ENCODE peak calls at places on chromosomes 7 and 10, in five cellular contexts. O is esophagus muscularis mucosa, T is tibial artery, H is HL-60, F is ovary. Q is an unnamed sample.

GRCh38 chr10:69653561-69653960 is 23.5 kb downstream of the FAM241B start:
- DNase-seq in O (no peak), T (no peak), H (no peak), F (no peak), Q (no peak)

GRCh38 chr7:142645777-142646176 is 103.5 kb upstream of the PRSS1 start:
- DNase-seq in O (no peak), T (no peak), H (no peak), F (no peak), Q (no peak)

GRCh38 chr7:20329389-20330175 is 1.1 kb upstream of the ITGB8 start:
- DNase-seq in O (peak; percentile 93), T (peak; percentile 64), H (peak; percentile 6), F (peak; percentile 66), Q (peak; percentile 83)

GRCh38 chr10:28734940-28735759 is 57.8 kb downstream of the BAMBI start:
- DNase-seq in O (no peak), T (no peak), H (no peak), F (no peak), Q (peak; percentile 41)

GRCh38 chr10:99203310-99203709 is 32.3 kb downstream of the HPSE2 start:
- DNase-seq in O (no peak), T (no peak), H (no peak), F (no peak), Q (no peak)

GRCh38 chr10:74190494-74190893 is 39.5 kb downstream of the ADK start:
- DNase-seq in O (no peak), T (no peak), H (no peak), F (no peak), Q (no peak)

GRCh38 chr10:9166770-9167169 is 1112.3 kb downstream of the GATA3 start:
- DNase-seq in O (no peak), T (no peak), H (no peak), F (no peak), Q (no peak)

GRCh38 chr7:93890041-93890463 is 501 bp downstream of the TFPI2 start:
- DNase-seq in O (no peak), T (peak; percentile 23), H (no peak), F (peak; percentile 73), Q (peak; percentile 23)

GRCh38 chr7:154795437-154795836 is 207.5 kb downstream of the PAXIP1 start:
- DNase-seq in O (no peak), T (no peak), H (no peak), F (no peak), Q (no peak)

GRCh38 chr10:5544216-5544805 is 19.6 kb downstream of the CALML3 start:
- DNase-seq in O (no peak), T (peak; percentile 11), H (no peak), F (peak; percentile 2), Q (no peak)
- H3K27ac ChIP-seq in O (no peak overlapping the region), T (peak overlapping the region; percentile 90), H (no peak overlapping the region), F (no peak overlapping the region), Q (no peak overlapping the region)

GRCh38 chr10:6361869-6362268 is 159.1 kb downstream of the PFKFB3 start:
- DNase-seq in O (no peak), T (no peak), H (no peak), F (no peak), Q (no peak)

GRCh38 chr10:6362879-6363278 is 160.1 kb downstream of the PFKFB3 start:
- DNase-seq in O (no peak), T (no peak), H (no peak), F (no peak), Q (no peak)

GRCh38 chr10:6364283-6364682 is 161.6 kb downstream of the PFKFB3 start:
- DNase-seq in O (peak; percentile 7), T (no peak), H (no peak), F (no peak), Q (no peak)

GRCh38 chr10:6364893-6365292 is 162.2 kb downstream of the PFKFB3 start:
- DNase-seq in O (no peak), T (no peak), H (no peak), F (no peak), Q (no peak)

DNA sequence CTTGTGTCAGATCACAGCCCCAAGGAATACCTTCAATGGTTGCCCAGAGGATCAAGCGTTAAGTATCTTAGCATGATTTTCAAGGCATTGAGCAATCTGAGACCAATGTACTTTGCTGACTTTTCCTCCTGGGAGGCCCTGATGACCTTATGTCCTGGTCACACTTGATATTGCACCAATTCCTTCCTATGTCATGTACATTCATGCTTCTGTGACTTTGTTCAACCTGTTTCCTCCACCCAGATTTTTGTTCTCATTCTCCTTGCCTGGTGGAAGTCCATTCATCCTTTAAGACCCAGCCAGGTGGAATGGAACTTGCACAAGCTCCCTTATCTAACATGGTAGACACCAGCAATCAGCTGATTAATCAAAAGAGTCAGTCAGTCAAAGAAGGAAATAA is 160.8 kb downstream of the PFKFB3 start:
- DNase-seq in O (peak; percentile 26), T (no peak), H (no peak), F (no peak), Q (no peak)
- TF ChIP-seq CTCF in O (no peak), T (no peak), H (no peak), F (no peak), Q (no peak)

GRCh38 chr10:96835826-96836365 is 3.8 kb downstream of the LCOR start:
- DNase-seq in O (no peak), T (no peak), H (peak; percentile 39), F (no peak), Q (no peak)
- H3K27ac ChIP-seq in O (peak overlapping the region; percentile 14), T (no peak overlapping the region), H (no peak overlapping the region), F (no peak overlapping the region), Q (no peak overlapping the region)

GRCh38 chr10:102384606-102385429 is 10.7 kb upstream of the NFKB2 start:
- DNase-seq in O (no peak), T (peak; percentile 61), H (peak; percentile 51), F (no peak), Q (peak; percentile 25)

GRCh38 chr10:102382871-102383270 is 12.6 kb upstream of the NFKB2 start:
- DNase-seq in O (no peak), T (no peak), H (no peak), F (no peak), Q (no peak)

GRCh38 chr10:102381983-102382382 is 13.5 kb upstream of the NFKB2 start:
- DNase-seq in O (no peak), T (no peak), H (no peak), F (no peak), Q (no peak)

GRCh38 chr10:102379383-102379782 is 16.1 kb upstream of the NFKB2 start:
- DNase-seq in O (no peak), T (no peak), H (no peak), F (no peak), Q (no peak)

GRCh38 chr10:102384053-102384452 is 11.5 kb upstream of the NFKB2 start:
- DNase-seq in O (no peak), T (no peak), H (no peak), F (no peak), Q (no peak)
- TF ChIP-seq CTCF in O (no peak), T (no peak), H (no peak), F (no peak), Q (peak; percentile 12)

DNA sequence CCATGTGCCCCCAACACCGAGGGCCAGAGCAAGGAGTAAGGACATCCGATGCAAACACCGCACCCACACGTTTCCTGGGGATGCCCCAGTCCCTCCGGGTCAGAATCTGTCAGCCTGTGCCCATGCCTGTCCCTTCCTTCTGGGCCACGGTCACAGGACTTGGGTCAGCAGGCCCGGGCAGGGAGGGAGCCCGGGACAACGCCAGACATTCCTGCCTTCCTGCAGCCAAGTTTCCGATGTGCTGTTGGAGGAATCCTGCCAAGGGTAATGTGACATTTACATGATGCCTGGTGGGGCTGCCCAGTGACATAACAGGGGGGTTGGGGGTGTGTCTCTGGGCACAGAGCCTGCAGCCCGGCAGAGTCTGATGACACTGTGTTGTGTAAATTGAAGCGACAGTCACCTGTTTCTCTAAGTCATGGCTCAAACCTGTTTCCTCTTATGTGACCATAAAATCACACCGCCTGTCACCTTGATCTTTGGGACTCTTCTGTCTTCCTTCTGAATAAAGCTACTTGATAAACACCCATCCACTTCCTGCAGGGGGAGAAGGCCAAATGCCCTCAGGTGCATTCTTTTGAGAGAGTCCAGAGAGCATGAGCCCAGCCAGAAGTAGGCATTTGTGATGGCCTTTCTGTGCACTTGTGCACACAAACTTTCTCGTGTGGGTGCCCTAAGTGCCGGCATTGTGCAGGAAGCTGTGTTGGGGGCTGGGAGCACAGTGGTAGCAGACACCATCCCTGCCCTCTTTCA is 175.3 kb upstream of the RHEB start:
- DNase-seq in O (no peak), T (peak; percentile 70), H (no peak), F (peak; percentile 31), Q (peak; percentile 84)
- H3K27ac ChIP-seq in O (peak overlapping the region; percentile 40), T (peak overlapping the region; percentile 39), H (no peak overlapping the region), F (no peak overlapping the region), Q (no peak overlapping the region)

GRCh38 chr10:112314822-112315474 is 31.7 kb downstream of the TECTB start:
- DNase-seq in O (no peak), T (peak; percentile 74), H (peak; percentile 25), F (peak; percentile 81), Q (peak; percentile 93)
- TF ChIP-seq CTCF in O (peak; percentile 76), T (peak; percentile 84), H (peak; percentile 91), F (peak; percentile 30), Q (peak; percentile 82)

GRCh38 chr7:139109188-139109982 is at the start of gene ZC3HAV1:
- DNase-seq in O (peak; percentile 97), T (peak; percentile 87), H (peak; percentile 88), F (peak; percentile 87), Q (peak; percentile 93)
- H3K27ac ChIP-seq in O (peak within 1 kb of the TSS; percentile 93), T (peak within 1 kb of the TSS; percentile 94), H (peak within 1 kb of the TSS; percentile 97), F (peak within 1 kb of the TSS; percentile 93), Q (peak within 1 kb of the TSS; percentile 99)

DNA sequence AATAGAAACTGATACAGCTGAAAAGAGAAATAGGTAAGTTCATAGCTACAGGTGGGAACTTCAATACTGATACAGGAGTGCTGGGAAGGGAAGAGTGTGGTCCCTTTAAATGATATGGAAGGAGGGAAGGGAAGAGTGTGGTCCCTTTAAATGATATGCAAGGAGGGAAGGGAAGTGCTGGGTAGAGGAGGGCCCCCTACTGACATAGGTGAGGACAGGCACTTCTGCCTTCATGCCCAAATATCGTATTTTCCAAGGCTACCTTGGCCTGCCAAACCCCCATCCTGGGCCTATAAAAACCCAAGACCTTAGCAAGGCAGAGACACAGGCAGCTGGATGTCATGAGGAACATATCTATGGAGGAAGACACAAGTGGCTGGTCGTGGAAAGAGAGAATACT is 92.3 kb downstream of the MAGI2 start:
- DNase-seq in O (no peak), T (no peak), H (no peak), F (no peak), Q (no peak)
- TF ChIP-seq CTCF in O (no peak), T (no peak), H (no peak), F (no peak), Q (no peak)

Q was measured in adrenal gland.